ENCODE peak calls at places on chromosomes 12 and 14, in eight cellular contexts. V is sigmoid colon, H is endodermal cell, T is NB4, B is PC-3, J is OCI-LY7, Q is AG04449, D is AG09319. W is an unnamed sample.
A peak's percentile ranks its signal among the peaks of the same experiment; 100 is the strongest.

GRCh38 chr12:59843260-59843843 is 247.5 kb downstream of the SLC16A7 start:
- DNase-seq in V (no peak), H (no peak), T (no peak), B (peak; percentile 64), J (no peak), Q (no peak), D (no peak), W (no peak)

GRCh38 chr14:52013984-52014600 is 24.7 kb downstream of the RTRAF start:
- DNase-seq in V (no peak), H (peak; percentile 88), T (peak; percentile 50), B (peak; percentile 37), J (peak; percentile 15), Q (no peak), D (no peak), W (peak; percentile 17)

GRCh38 chr12:29286081-29286800 is 94.7 kb downstream of the ERGIC2 start:
- DNase-seq in V (no peak), H (no peak), T (no peak), B (no peak), J (no peak), Q (peak; percentile 7), D (peak; percentile 35), W (no peak)

GRCh38 chr14:29857545-29857944 is 70.1 kb downstream of the PRKD1 start:
- DNase-seq in V (no peak), H (no peak), T (no peak), B (no peak), J (no peak), Q (no peak), D (no peak), W (no peak)

GRCh38 chr12:1544991-1545700 is 49.2 kb downstream of the FBXL14 start:
- DNase-seq in V (no peak), H (peak; percentile 24), T (peak; percentile 60), B (peak; percentile 68), J (peak; percentile 30), Q (no peak), D (no peak), W (no peak)

GRCh38 chr14:69312608-69313007 is 52.6 kb downstream of the GALNT16 start:
- DNase-seq in V (peak; percentile 41), H (peak; percentile 20), T (no peak), B (no peak), J (no peak), Q (no peak), D (no peak), W (no peak)

GRCh38 chr12:68158427-68158826 is 1.1 kb downstream of the IFNG start:
- DNase-seq in V (no peak), H (no peak), T (peak; percentile 42), B (peak; percentile 65), J (peak; percentile 54), Q (no peak), D (no peak), W (no peak)

GRCh38 chr14:22026527-22026926 is 352.9 kb upstream of the OR4E1 start:
- DNase-seq in V (no peak), H (no peak), T (no peak), B (peak; percentile 19), J (no peak), Q (no peak), D (no peak), W (no peak)

GRCh38 chr12:6620137-6620884 is 13.1 kb upstream of the CHD4 start:
- DNase-seq in V (no peak), H (peak; percentile 98), T (no peak), B (no peak), J (no peak), Q (no peak), D (no peak), W (peak; percentile 85)

GRCh38 chr12:26196424-26196722 is 1.0 kb downstream of the SSPN start:
- DNase-seq in V (no peak), H (no peak), T (no peak), B (no peak), J (no peak), Q (no peak), D (no peak), W (no peak)

GRCh38 chr12:111193511-111193910 is 175.4 kb downstream of the PHETA1 start:
- DNase-seq in V (no peak), H (no peak), T (no peak), B (no peak), J (no peak), Q (no peak), D (no peak), W (no peak)

GRCh38 chr12:92136021-92136735 is 9.5 kb downstream of the BTG1 start:
- DNase-seq in V (no peak), H (no peak), T (peak; percentile 73), B (no peak), J (no peak), Q (no peak), D (no peak), W (no peak)

GRCh38 chr12:13474381-13474780 is 277.9 kb downstream of the EMP1 start:
- DNase-seq in V (no peak), H (no peak), T (no peak), B (no peak), J (no peak), Q (no peak), D (no peak), W (no peak)

GRCh38 chr12:132054983-132055382 is 89.1 kb downstream of the DDX51 start:
- DNase-seq in V (no peak), H (no peak), T (no peak), B (no peak), J (no peak), Q (no peak), D (no peak), W (no peak)

GRCh38 chr12:92224685-92225331 is 79.2 kb upstream of the BTG1 start:
- DNase-seq in V (no peak), H (peak; percentile 58), T (no peak), B (peak; percentile 83), J (no peak), Q (no peak), D (no peak), W (no peak)

GRCh38 chr12:104304261-104305004 is 894 bp downstream of the EID3 start:
- DNase-seq in V (no peak), H (no peak), T (no peak), B (no peak), J (no peak), Q (no peak), D (no peak), W (no peak)

DNA sequence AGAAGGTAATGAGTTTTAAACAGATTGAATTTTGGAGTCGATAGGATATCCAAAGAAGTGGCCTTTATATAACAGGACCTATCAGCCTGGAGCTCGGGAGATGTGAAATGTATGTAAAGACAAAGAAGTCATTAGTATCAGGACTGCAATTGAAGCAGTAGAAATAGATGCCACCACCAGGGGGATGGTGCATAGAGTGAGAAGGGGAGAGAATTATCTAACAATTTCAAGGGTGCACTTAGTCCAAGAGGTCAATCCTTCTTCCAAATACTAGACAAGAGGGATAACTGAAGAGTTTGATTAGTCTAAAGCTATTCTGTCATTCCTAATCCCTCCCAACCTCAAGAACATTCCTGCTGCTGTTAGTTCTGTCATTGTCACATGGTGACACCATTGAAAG is 127.8 kb downstream of the CFAP54 start:
- DNase-seq in V (no peak), H (peak; percentile 64), T (peak; percentile 21), B (peak; percentile 25), J (peak; percentile 5), Q (no peak), D (no peak), W (no peak)
- TF ChIP-seq CTCF in V (no peak), H (peak; percentile 75), T (peak; percentile 26), B (peak; percentile 47), J (no peak), Q (no peak), D (no peak), W (peak; percentile 35)

GRCh38 chr12:56350662-56351061 is 9.2 kb downstream of the STAT2 start:
- DNase-seq in V (no peak), H (no peak), T (no peak), B (peak; percentile 92), J (no peak), Q (no peak), D (no peak), W (no peak)

GRCh38 chr12:56351325-56351724 is 8.6 kb downstream of the STAT2 start:
- DNase-seq in V (no peak), H (no peak), T (no peak), B (peak; percentile 76), J (no peak), Q (no peak), D (no peak), W (no peak)

GRCh38 chr12:56348776-56349175 is 10.1 kb downstream of the IL23A start:
- DNase-seq in V (no peak), H (no peak), T (no peak), B (no peak), J (no peak), Q (no peak), D (no peak), W (no peak)

GRCh38 chr12:56346663-56347062 is 8.0 kb downstream of the IL23A start:
- DNase-seq in V (no peak), H (peak; percentile 86), T (peak; percentile 39), B (no peak), J (no peak), Q (no peak), D (no peak), W (no peak)
- TF ChIP-seq CTCF in V (no peak), H (peak; percentile 56), T (peak; percentile 32), B (no peak), J (peak; percentile 34), Q (no peak), D (no peak), W (no peak)

DNA sequence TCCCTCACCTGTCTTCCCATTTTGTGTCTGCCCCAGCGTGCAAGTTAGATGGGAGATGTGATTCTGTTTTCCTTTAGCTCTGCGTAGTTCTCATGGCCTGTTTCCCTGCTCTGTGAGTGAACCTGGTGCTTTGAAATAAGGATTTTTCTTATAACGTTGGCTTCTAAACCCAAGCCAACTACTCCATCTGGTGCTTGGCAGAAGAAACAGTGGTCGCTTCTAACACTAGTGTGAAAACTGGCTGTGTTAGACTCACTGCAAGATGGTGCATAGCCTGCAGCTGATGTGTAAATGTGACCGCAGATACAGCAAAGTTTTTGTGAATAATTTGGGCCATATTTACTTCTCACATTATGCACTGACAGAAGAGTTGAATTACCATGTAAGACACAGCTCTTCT is 12.2 kb downstream of the GTF2H3 start:
- DNase-seq in V (no peak), H (no peak), T (no peak), B (no peak), J (no peak), Q (no peak), D (no peak), W (no peak)
- TF ChIP-seq CTCF in V (no peak), H (no peak), T (no peak), B (peak; percentile 22), J (no peak), Q (no peak), D (no peak), W (no peak)

GRCh38 chr12:64903738-64904137 is 79.3 kb downstream of the TBC1D30 start:
- DNase-seq in V (no peak), H (no peak), T (no peak), B (peak; percentile 83), J (no peak), Q (no peak), D (no peak), W (no peak)

GRCh38 chr12:64912501-64912900 is 88.1 kb downstream of the TBC1D30 start:
- DNase-seq in V (no peak), H (no peak), T (no peak), B (peak; percentile 78), J (no peak), Q (no peak), D (no peak), W (no peak)

DNA sequence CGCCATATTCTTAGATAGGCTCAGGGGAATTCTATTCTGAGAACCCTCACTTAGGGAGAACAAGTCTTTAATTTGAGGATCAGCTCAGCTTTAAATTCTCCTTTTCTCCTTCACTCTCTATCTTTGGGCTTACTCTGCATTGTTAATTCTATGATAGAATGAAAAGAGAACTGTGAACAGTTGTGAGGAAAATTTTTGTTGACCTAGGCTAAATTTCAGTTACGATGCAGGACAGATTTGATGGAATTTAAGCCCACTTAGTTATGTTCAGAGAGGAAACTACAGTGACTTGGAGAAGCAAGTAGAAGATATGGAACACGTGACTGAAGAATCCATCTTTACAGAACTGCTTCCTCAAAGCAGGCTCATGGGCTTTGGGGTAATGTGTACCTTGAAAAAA is 82.7 kb downstream of the TBC1D30 start:
- DNase-seq in V (no peak), H (no peak), T (no peak), B (no peak), J (no peak), Q (no peak), D (no peak), W (no peak)
- TF ChIP-seq CTCF in V (no peak), H (no peak), T (no peak), B (no peak), J (no peak), Q (no peak), D (no peak), W (no peak)

W was measured in progenitor cell of endocrine pancreas.